ENCODE peak calls at places on chromosome 5, in four cellular contexts. D is cardiac fibroblast, U is Peyer's patch, V is fibroblast of lung. X is an unnamed sample.

GRCh38 chr5:68745459-68745858 is 348.4 kb upstream of the SLC30A5 start:
- DNase-seq in D (peak; percentile 21), U (no peak), V (no peak), X (no peak)

GRCh38 chr5:14036947-14037346 is 92.5 kb upstream of the DNAH5 start:
- DNase-seq in D (peak; percentile 61), U (no peak), V (peak; percentile 62), X (no peak)

GRCh38 chr5:50667079-50667652 is 729 bp downstream of the PARP8 start:
- DNase-seq in D (peak; percentile 69), U (peak; percentile 75), V (peak; percentile 41), X (no peak)

GRCh38 chr5:87113848-87114247 is 153.8 kb upstream of the RASA1 start:
- DNase-seq in D (peak; percentile 78), U (no peak), V (peak; percentile 97), X (no peak)

GRCh38 chr5:172837640-172838039 is 3.6 kb downstream of the ERGIC1 start:
- DNase-seq in D (no peak), U (peak; percentile 95), V (no peak), X (no peak)

GRCh38 chr5:72752909-72753308 is 63.6 kb upstream of the TNPO1 start:
- DNase-seq in D (no peak), U (no peak), V (no peak), X (no peak)

GRCh38 chr5:157290156-157290980 is 24.4 kb downstream of the CYFIP2 start:
- DNase-seq in D (peak; percentile 49), U (no peak), V (peak; percentile 67), X (no peak)

GRCh38 chr5:125225424-125225823 is 479.0 kb upstream of the ZNF608 start:
- DNase-seq in D (no peak), U (no peak), V (no peak), X (no peak)

GRCh38 chr5:423626-424258 is 19.2 kb upstream of the EXOC3 start:
- DNase-seq in D (no peak), U (peak; percentile 41), V (no peak), X (no peak)

GRCh38 chr5:125295405-125295872 is 549.0 kb upstream of the ZNF608 start:
- DNase-seq in D (peak; percentile 51), U (no peak), V (peak; percentile 54), X (no peak)

GRCh38 chr5:94731471-94731870 is 113.0 kb downstream of the SLF1 start:
- DNase-seq in D (no peak), U (no peak), V (no peak), X (no peak)

GRCh38 chr5:147921134-147921533 is 14.8 kb upstream of the C5orf46 start:
- DNase-seq in D (no peak), U (no peak), V (no peak), X (no peak)

GRCh38 chr5:165457854-165458481 is 1952.5 kb downstream of the MAT2B start:
- DNase-seq in D (peak; percentile 14), U (no peak), V (peak; percentile 46), X (no peak)

GRCh38 chr5:11584008-11584407 is 320.2 kb downstream of the CTNND2 start:
- DNase-seq in D (peak; percentile 0), U (no peak), V (peak; percentile 74), X (no peak)

GRCh38 chr5:8060235-8061139 is 191.5 kb downstream of the MTRR start:
- DNase-seq in D (no peak), U (no peak), V (no peak), X (no peak)

GRCh38 chr5:74179183-74179582 is 461.3 kb downstream of the ENC1 start:
- DNase-seq in D (peak; percentile 70), U (no peak), V (peak; percentile 98), X (no peak)

GRCh38 chr5:162174358-162174757 is 106.8 kb downstream of the GABRG2 start:
- DNase-seq in D (no peak), U (no peak), V (no peak), X (no peak)

GRCh38 chr5:51859624-51860023 is 476.4 kb downstream of the ISL1 start:
- DNase-seq in D (no peak), U (no peak), V (no peak), X (no peak)

GRCh38 chr5:160079753-160080152 is 39.5 kb downstream of the PWWP2A start:
- DNase-seq in D (no peak), U (no peak), V (no peak), X (no peak)

GRCh38 chr5:150619359-150620230 is 20.9 kb upstream of the SYNPO start:
- DNase-seq in D (peak; percentile 55), U (no peak), V (peak; percentile 92), X (no peak)

GRCh38 chr5:124716169-124716568 is 30.3 kb downstream of the ZNF608 start:
- DNase-seq in D (no peak), U (no peak), V (no peak), X (no peak)

GRCh38 chr5:132816554-132816953 is 3.5 kb downstream of the SOWAHA start:
- DNase-seq in D (no peak), U (no peak), V (no peak), X (no peak)

GRCh38 chr5:86507574-86507973 is 110.2 kb upstream of the COX7C start:
- DNase-seq in D (no peak), U (no peak), V (no peak), X (no peak)

GRCh38 chr5:171544913-171545550 is 125.6 kb downstream of the FGF18 start:
- DNase-seq in D (no peak), U (no peak), V (no peak), X (no peak)

GRCh38 chr5:93741136-93741811 is at the start of gene POU5F2:
- DNase-seq in D (no peak), U (no peak), V (no peak), X (no peak)

GRCh38 chr5:126523818-126524522 is 71.0 kb downstream of the ALDH7A1 start:
- DNase-seq in D (no peak), U (no peak), V (no peak), X (no peak)

GRCh38 chr5:264346-264745 is 7.1 kb upstream of the PDCD6 start:
- DNase-seq in D (no peak), U (no peak), V (no peak), X (no peak)

GRCh38 chr5:20972419-20972925 is 984.5 kb upstream of the CDH18 start:
- DNase-seq in D (peak; percentile 42), U (peak; percentile 49), V (peak; percentile 57), X (no peak)

GRCh38 chr5:172502410-172502809 is 48.1 kb upstream of the SH3PXD2B start:
- DNase-seq in D (no peak), U (peak; percentile 8), V (no peak), X (no peak)

GRCh38 chr5:31385774-31386537 is 145.9 kb downstream of the DROSHA start:
- DNase-seq in D (peak; percentile 39), U (no peak), V (no peak), X (no peak)

GRCh38 chr5:154196955-154197652 is 6.6 kb downstream of the GALNT10 start:
- DNase-seq in D (peak; percentile 41), U (no peak), V (peak; percentile 79), X (no peak)

GRCh38 chr5:9545959-9546851 is at the start of gene SEMA5A:
- DNase-seq in D (peak; percentile 68), U (peak; percentile 82), V (peak; percentile 70), X (no peak)

GRCh38 chr5:17302590-17302989 is 85.2 kb downstream of the BASP1 start:
- DNase-seq in D (peak; percentile 94), U (no peak), V (no peak), X (no peak)

GRCh38 chr5:31096238-31096865 is 97.1 kb upstream of the CDH6 start:
- DNase-seq in D (peak; percentile 70), U (no peak), V (peak; percentile 95), X (peak; percentile 22)

GRCh38 chr5:52743012-52743411 is 44.7 kb upstream of the ITGA1 start:
- DNase-seq in D (no peak), U (no peak), V (no peak), X (no peak)

GRCh38 chr5:31833005-31833404 is 194.1 kb downstream of the PDZD2 start:
- DNase-seq in D (peak; percentile 9), U (no peak), V (peak; percentile 35), X (no peak)

GRCh38 chr5:125316913-125317545 is 570.6 kb upstream of the ZNF608 start:
- DNase-seq in D (no peak), U (no peak), V (no peak), X (peak; percentile 22)

GRCh38 chr5:59557572-59557971 is 336.0 kb downstream of the PDE4D start:
- DNase-seq in D (no peak), U (no peak), V (no peak), X (no peak)
- H3K4me3 ChIP-seq in D (no peak overlapping the region), U (no peak overlapping the region), V (no peak overlapping the region), X (no peak overlapping the region)

GRCh38 chr5:64635056-64635686 is 55.1 kb upstream of the SHISAL2B start:
- DNase-seq in D (peak; percentile 65), U (no peak), V (peak; percentile 12), X (peak; percentile 29)

GRCh38 chr5:64637144-64637543 is 53.2 kb upstream of the SHISAL2B start:
- DNase-seq in D (no peak), U (no peak), V (no peak), X (no peak)

GRCh38 chr5:64632251-64632650 is 58.1 kb upstream of the SHISAL2B start:
- DNase-seq in D (peak; percentile 19), U (no peak), V (peak; percentile 48), X (peak; percentile 22)

GRCh38 chr5:64637837-64638443 is 52.4 kb upstream of the SHISAL2B start:
- DNase-seq in D (peak; percentile 14), U (no peak), V (peak; percentile 7), X (no peak)
- TF ChIP-seq CTCF in D (peak; percentile 16), U (no peak), V (peak; percentile 9), X (no peak)

GRCh38 chr5:65967288-65968066 is 41.1 kb downstream of the ERBIN start:
- DNase-seq in D (no peak), U (no peak), V (no peak), X (no peak)
- H3K4me3 ChIP-seq in D (no peak overlapping the region), U (no peak overlapping the region), V (no peak overlapping the region), X (no peak overlapping the region)

GRCh38 chr5:170067574-170068170 is 38.0 kb upstream of the FOXI1 start:
- DNase-seq in D (no peak), U (no peak), V (no peak), X (no peak)

GRCh38 chr5:170067152-170067551 is 38.5 kb upstream of the FOXI1 start:
- DNase-seq in D (no peak), U (no peak), V (no peak), X (no peak)

GRCh38 chr5:170071748-170072147 is 33.9 kb upstream of the FOXI1 start:
- DNase-seq in D (peak; percentile 7), U (no peak), V (no peak), X (no peak)

GRCh38 chr5:170069512-170069911 is 36.2 kb upstream of the FOXI1 start:
- DNase-seq in D (no peak), U (no peak), V (no peak), X (no peak)

DNA sequence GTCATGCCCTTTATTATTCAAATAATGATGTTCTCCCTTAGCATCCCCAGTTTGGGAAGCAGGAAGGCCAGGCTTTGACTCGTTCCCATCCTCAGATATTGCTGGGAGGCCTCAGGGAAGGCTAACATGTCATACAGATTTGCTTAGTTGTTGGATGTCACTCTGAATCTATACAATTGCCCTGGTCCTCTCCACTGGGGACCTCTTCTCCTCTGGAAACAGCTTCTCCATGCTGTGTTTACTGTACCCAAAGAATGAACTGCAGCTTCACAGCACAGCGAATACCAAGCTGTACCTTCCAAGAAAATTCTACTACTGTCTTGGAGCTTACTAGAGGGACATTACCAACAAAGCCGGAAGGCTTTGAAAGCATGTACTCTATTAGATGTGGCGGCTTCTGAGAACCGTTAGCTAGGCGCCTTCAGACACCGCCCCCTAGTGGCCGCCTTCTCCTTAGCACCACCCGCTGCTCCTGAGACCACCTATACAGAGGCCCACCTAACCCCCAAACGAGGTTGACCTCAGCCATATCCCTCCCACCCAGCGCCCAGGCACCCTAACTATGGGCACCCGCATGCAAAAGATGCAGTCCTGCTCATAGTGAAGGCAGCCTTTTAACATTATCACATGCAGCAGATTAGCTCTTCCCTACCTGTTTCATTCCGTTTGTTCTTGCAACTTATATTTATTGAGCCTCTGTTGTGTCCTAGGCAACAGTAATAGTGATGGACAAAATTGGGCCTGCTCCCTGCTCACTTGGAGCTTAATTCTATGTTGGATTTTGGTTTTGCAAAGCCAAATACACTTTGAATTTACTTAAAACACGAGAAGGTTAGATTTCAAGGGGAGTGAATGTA is 34.9 kb upstream of the FOXI1 start:
- DNase-seq in D (peak; percentile 59), U (peak; percentile 54), V (peak; percentile 36), X (no peak)
- TF ChIP-seq CTCF in D (peak; percentile 91), U (peak; percentile 41), V (peak; percentile 80), X (peak; percentile 67)

X was measured in HFF-Myc.